ENCODE peak calls at places on chromosomes 2 and 18, in four cellular contexts. Y, C, M and A are unnamed samples.

GRCh38 chr2:121247534-121247933 is 37.5 kb downstream of the TFCP2L1 start:
- DNase-seq in C (no peak), M (no peak), Y (no peak), A (no peak)

GRCh38 chr18:74242451-74243096 is 49.2 kb downstream of the CYB5A start:
- DNase-seq in Y (no peak), M (peak; percentile 27), C (no peak), A (no peak)

GRCh38 chr2:31413876-31414550 is 529 bp downstream of the XDH start:
- DNase-seq in M (no peak), C (no peak), Y (no peak), A (no peak)

GRCh38 chr18:73842795-73843394 is 304.7 kb downstream of the FBXO15 start:
- DNase-seq in Y (peak; percentile 29), C (no peak), M (peak; percentile 38), A (no peak)

GRCh38 chr2:238667008-238667407 is 180.9 kb upstream of the TWIST2 start:
- DNase-seq in M (no peak), C (no peak), Y (no peak), A (no peak)

GRCh38 chr2:218997730-218998129 is 4.5 kb upstream of the CRYBA2 start:
- DNase-seq in Y (no peak), C (no peak), M (no peak), A (no peak)

GRCh38 chr2:149483004-149483605 is 104.5 kb downstream of the MMADHC start:
- DNase-seq in M (no peak), Y (peak; percentile 45), C (no peak), A (no peak)

GRCh38 chr18:24397131-24397693 is 412 bp downstream of the OSBPL1A start:
- DNase-seq in M (peak; percentile 40), C (peak; percentile 85), Y (peak; percentile 75), A (peak; percentile 66)

GRCh38 chr2:79235135-79235534 is 75.6 kb upstream of the REG3A start:
- DNase-seq in Y (no peak), M (no peak), C (no peak), A (no peak)

GRCh38 chr18:26083099-26083498 is 7.3 kb downstream of the SS18 start:
- DNase-seq in M (no peak), C (no peak), Y (no peak), A (no peak)

GRCh38 chr2:20182241-20182931 is 42.5 kb downstream of the SDC1 start:
- DNase-seq in C (no peak), M (no peak), Y (peak; percentile 77), A (no peak)

GRCh38 chr2:109516445-109517117 is 97.2 kb downstream of the SEPTIN10 start:
- DNase-seq in Y (no peak), M (no peak), C (no peak), A (no peak)

GRCh38 chr2:209460151-209460761 is 36.4 kb downstream of the MAP2 start:
- DNase-seq in C (no peak), Y (no peak), M (no peak), A (no peak)

GRCh38 chr2:25340340-25340886 is 1.3 kb downstream of the DNMT3A start:
- DNase-seq in M (peak; percentile 52), Y (no peak), C (peak; percentile 72), A (no peak)

GRCh38 chr2:170461875-170462274 is 253.3 kb upstream of the SP5 start:
- DNase-seq in M (no peak), C (no peak), Y (no peak), A (no peak)

GRCh38 chr2:53347219-53347618 is 420.4 kb upstream of the CHAC2 start:
- DNase-seq in M (no peak), Y (no peak), C (no peak), A (no peak)

GRCh38 chr2:73749314-73749713 is 12.2 kb upstream of the TPRKB start:
- DNase-seq in C (no peak), M (no peak), Y (no peak), A (no peak)

GRCh38 chr18:44826418-44827259 is 146.0 kb downstream of the SETBP1 start:
- DNase-seq in C (peak; percentile 89), M (peak; percentile 88), Y (peak; percentile 97), A (peak; percentile 37)

GRCh38 chr2:238589591-238590460 is 163.1 kb downstream of the ASB1 start:
- DNase-seq in Y (no peak), C (peak; percentile 60), M (no peak), A (no peak)

GRCh38 chr2:33298233-33298632 is 178.2 kb upstream of the RASGRP3 start:
- DNase-seq in Y (peak; percentile 96), M (no peak), C (no peak), A (no peak)

GRCh38 chr18:11096839-11097750 is 52.3 kb downstream of the PIEZO2 start:
- DNase-seq in M (no peak), C (no peak), Y (no peak), A (no peak)

GRCh38 chr18:9547767-9548166 is 66.6 kb downstream of the PPP4R1 start:
- DNase-seq in C (no peak), Y (no peak), M (no peak), A (no peak)

GRCh38 chr18:32271649-32272324 is 81.9 kb downstream of the MEP1B start:
- DNase-seq in Y (peak; percentile 43), M (peak; percentile 25), C (no peak), A (no peak)

GRCh38 chr2:201813996-201814845 is 7.9 kb downstream of the CDK15 start:
- DNase-seq in M (no peak), C (no peak), Y (no peak), A (no peak)

GRCh38 chr2:111534816-111535803 is 348.9 kb downstream of the ANAPC1 start:
- DNase-seq in M (no peak), C (no peak), Y (peak; percentile 49), A (no peak)

GRCh38 chr2:44645931-44646330 is 284.2 kb downstream of the CAMKMT start:
- DNase-seq in Y (no peak), M (no peak), C (no peak), A (no peak)

GRCh38 chr2:176432439-176432838 is 163.2 kb downstream of the MTX2 start:
- DNase-seq in Y (no peak), C (no peak), M (no peak), A (no peak)

GRCh38 chr2:203705184-203705583 is 1.3 kb upstream of the CD28 start:
- DNase-seq in C (no peak), M (no peak), Y (no peak), A (no peak)

GRCh38 chr18:79798999-79799370 is 1.2 kb downstream of the KCNG2 start:
- DNase-seq in Y (no peak), M (no peak), C (no peak), A (no peak)
- H3K27ac ChIP-seq in Y (no peak overlapping the region), M (no peak overlapping the region), C (no peak overlapping the region), A (no peak overlapping the region)

DNA sequence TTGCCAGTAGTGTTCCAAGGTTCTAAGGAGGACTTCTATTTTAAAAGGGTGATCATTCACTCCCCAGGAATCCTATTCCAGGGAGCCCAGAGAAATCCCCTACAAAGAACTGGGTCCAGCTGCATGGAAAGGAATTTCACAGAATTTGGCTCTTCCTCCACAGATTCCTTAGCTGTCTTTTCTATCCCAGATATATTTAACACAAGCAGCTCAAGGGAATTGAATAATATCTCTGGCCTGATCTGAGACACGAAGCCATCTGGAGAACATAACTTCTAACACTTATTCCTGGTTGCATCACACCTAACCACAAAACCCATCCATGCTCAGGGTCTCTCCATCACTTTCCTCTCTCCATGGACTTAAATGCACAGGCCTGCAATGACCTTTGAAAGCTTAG is 306.7 kb upstream of the ACVR2A start:
- DNase-seq in Y (peak; percentile 94), M (no peak), C (no peak), A (no peak)
- H3K27ac ChIP-seq in Y (no peak overlapping the region), M (no peak overlapping the region), C (no peak overlapping the region), A (no peak overlapping the region)

GRCh38 chr2:217980036-217980435 is 22.8 kb downstream of the TNS1 start:
- DNase-seq in M (no peak), C (peak; percentile 86), Y (no peak), A (no peak)
- H3K27ac ChIP-seq in M (peak overlapping the region; percentile 81), C (peak overlapping the region; percentile 90), Y (no peak overlapping the region), A (no peak overlapping the region)

GRCh38 chr2:241734467-241735208 is at the start of gene D2HGDH:
- DNase-seq in M (peak; percentile 93), Y (peak; percentile 41), C (peak; percentile 96), A (peak; percentile 91)
- H3K27ac ChIP-seq in M (peak within 1 kb of the TSS; percentile 94), Y (peak within 1 kb of the TSS; percentile 59), C (peak within 1 kb of the TSS; percentile 87), A (peak within 1 kb of the TSS; percentile 85)

GRCh38 chr18:7370812-7371211 is 139.9 kb downstream of the LRRC30 start:
- DNase-seq in M (peak; percentile 89), C (peak; percentile 71), Y (no peak), A (no peak)
- H3K27ac ChIP-seq in M (peak overlapping the region; percentile 93), C (no peak overlapping the region), Y (no peak overlapping the region), A (no peak overlapping the region)

DNA sequence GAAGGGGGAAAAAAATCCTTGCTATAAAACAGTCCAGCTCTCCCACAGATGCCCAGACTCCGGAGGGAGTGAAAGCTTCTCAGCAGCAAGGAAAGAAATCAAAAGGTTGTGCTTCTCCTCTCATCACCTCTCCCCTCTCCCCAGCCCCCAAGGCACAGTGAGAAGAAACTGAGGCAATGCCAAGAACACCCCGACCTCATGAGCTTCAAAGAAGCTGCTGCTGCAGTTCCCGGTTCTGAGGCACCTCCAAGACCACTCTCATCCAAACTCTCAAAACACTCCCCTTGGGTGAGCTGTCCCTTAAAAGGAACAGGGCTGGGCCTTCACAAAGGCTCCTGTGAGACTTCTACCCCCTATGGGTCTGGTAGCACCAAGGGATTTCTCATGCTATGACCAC is 62.0 kb upstream of the KLF7 start:
- DNase-seq in M (no peak), Y (no peak), C (no peak), A (no peak)
- H3K27ac ChIP-seq in M (peak overlapping the region; percentile 37), Y (peak overlapping the region; percentile 28), C (peak overlapping the region; percentile 57), A (peak overlapping the region; percentile 7)

DNA sequence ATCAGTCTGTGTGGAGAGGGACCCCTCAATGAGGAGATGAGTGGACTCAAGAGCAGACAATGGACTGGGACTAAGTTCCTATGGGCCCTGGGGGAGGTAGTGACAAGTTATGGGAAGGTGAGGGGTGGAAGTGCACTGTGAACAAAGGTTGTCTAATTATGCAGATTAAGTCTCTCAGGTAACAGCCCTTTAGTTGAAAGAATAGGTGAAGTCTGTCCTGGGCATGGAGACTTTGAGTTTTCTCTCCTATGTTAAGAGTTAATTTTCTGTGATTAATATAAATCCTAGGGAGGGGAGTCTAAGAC is 243.8 kb downstream of the FAM210A start:
- DNase-seq in Y (no peak), M (no peak), C (no peak), A (no peak)
- H3K27ac ChIP-seq in Y (no peak overlapping the region), M (no peak overlapping the region), C (no peak overlapping the region), A (no peak overlapping the region)

GRCh38 chr2:75596784-75597183 is 36.0 kb upstream of the EVA1A start:
- DNase-seq in C (no peak), Y (peak; percentile 62), M (no peak), A (no peak)
- H3K27ac ChIP-seq in C (no peak overlapping the region), Y (peak overlapping the region; percentile 95), M (no peak overlapping the region), A (no peak overlapping the region)

DNA sequence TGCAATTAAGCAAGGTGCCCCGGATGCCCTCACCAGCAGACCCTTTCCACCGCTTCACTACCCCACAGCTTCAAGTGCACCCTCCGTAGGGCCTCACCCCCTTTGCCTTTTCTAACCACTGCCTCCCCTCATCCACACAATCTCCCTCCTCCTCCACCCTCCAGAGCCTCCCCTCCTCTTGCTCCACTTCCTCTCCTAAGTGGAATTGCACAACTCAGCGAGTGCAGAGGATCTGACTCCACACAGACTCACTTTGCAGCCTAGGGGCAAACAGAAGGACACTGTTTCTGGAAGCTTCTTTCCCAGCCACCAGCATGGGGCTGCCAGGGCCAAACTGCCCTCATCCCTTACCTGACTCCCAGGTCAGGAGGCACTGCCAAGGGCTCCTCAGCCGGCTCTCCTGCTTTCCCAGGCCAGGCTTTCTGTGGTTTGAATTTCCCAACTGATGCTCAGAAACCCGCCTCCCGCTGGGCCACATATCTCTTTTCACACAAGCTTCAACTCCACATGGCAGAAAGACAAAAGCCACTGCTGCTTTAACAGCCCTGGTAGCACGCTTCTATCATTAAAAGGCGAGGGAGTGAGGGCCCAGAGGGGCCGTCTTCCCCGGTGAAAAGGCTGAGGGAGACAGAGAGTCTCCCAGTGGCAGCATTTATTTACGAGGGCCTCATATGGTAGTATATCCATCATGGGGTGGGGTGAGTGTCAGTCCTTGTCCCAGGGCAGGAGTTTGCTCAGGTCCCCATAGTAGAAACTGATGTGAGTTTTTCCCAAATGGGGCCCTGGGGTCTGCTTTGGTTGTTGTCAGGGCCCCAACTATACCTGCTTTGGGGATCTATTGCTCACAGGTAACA is 74.7 kb upstream of the MGAT4A start:
- DNase-seq in M (peak; percentile 26), C (peak; percentile 72), Y (peak; percentile 17), A (no peak)
- H3K27ac ChIP-seq in M (peak overlapping the region; percentile 50), C (peak overlapping the region; percentile 59), Y (no peak overlapping the region), A (peak overlapping the region; percentile 39)